ENCODE peak calls at places on chromosome 12, in nine cellular contexts. W is dorsolateral prefrontal cortex; H is fibroblast of pulmonary artery; A is mesenteric fat pad; X is CD8-positive, alpha-beta T cell; Y is LNCaP clone FGC; U is activated CD8-positive, alpha-beta memory T cell treated with anti-CD3 and anti-CD28 coated beads for 4 hours; Z is fibroblast of the aortic adventitia; J is activated CD4-positive, CD25-positive, alpha-beta regulatory T cell treated with anti-CD3 and anti-CD28 coated beads, Interleukin-2, amount 50 U/mL, for 72 hours. E is an unnamed sample.

GRCh38 chr12:50082644-50083043 is 2.5 kb upstream of the SMARCD1 start:
- DNase-seq in Z (no peak), A (no peak), J (no peak), Y (no peak), U (no peak), X (no peak), H (no peak), W (no peak), E (no peak)

GRCh38 chr12:72072613-72073212 is 134.1 kb downstream of the TPH2 start:
- DNase-seq in X (no peak), U (no peak), H (no peak), Y (no peak), W (no peak), J (no peak), A (no peak), Z (no peak), E (no peak)

GRCh38 chr12:121786441-121786825 is 7.1 kb downstream of the RHOF start:
- DNase-seq in H (peak; percentile 89), W (no peak), X (no peak), Z (peak; percentile 87), A (no peak), U (no peak), Y (peak; percentile 41), J (no peak), E (no peak)

GRCh38 chr12:71371132-71371531 is 68.5 kb upstream of the LGR5 start:
- DNase-seq in W (no peak), A (no peak), Z (peak; percentile 65), J (no peak), H (peak; percentile 25), Y (no peak), U (no peak), X (no peak), E (no peak)

GRCh38 chr12:27285395-27285794 is 41.3 kb downstream of the STK38L start:
- DNase-seq in W (no peak), H (peak; percentile 42), J (no peak), A (no peak), U (no peak), Z (peak; percentile 15), X (no peak), Y (no peak), E (no peak)

GRCh38 chr12:114174326-114174725 is 208.2 kb upstream of the RBM19 start:
- DNase-seq in U (no peak), X (no peak), W (no peak), Y (no peak), A (no peak), Z (no peak), H (no peak), J (no peak), E (no peak)

GRCh38 chr12:71303199-71303598 is 136.4 kb upstream of the LGR5 start:
- DNase-seq in J (no peak), Z (peak; percentile 83), H (no peak), W (no peak), Y (no peak), A (no peak), X (no peak), U (no peak), E (no peak)

GRCh38 chr12:52243774-52244614 is 11.0 kb downstream of the KRT7 start:
- DNase-seq in Y (no peak), X (peak; percentile 19), A (peak; percentile 91), J (peak; percentile 54), W (no peak), Z (peak; percentile 93), H (peak; percentile 89), U (peak; percentile 6), E (peak; percentile 82)

GRCh38 chr12:110563702-110564470 is 19.2 kb downstream of the PPTC7 start:
- DNase-seq in X (no peak), W (no peak), J (no peak), Z (peak; percentile 57), U (no peak), A (no peak), Y (no peak), H (peak; percentile 53), E (no peak)

GRCh38 chr12:88638956-88639355 is 58.7 kb upstream of the KITLG start:
- DNase-seq in A (no peak), H (peak; percentile 74), J (no peak), W (no peak), U (no peak), Y (no peak), Z (peak; percentile 58), X (no peak), E (peak; percentile 69)

GRCh38 chr12:42484996-42485395 is 104.5 kb downstream of the PRICKLE1 start:
- DNase-seq in W (no peak), A (no peak), Z (peak; percentile 25), Y (no peak), H (no peak), J (no peak), X (no peak), U (no peak), E (no peak)

GRCh38 chr12:2891240-2892053 is 756 bp downstream of the TULP3 start:
- DNase-seq in W (peak; percentile 60), J (no peak), U (no peak), Y (no peak), Z (peak; percentile 76), X (no peak), A (peak; percentile 92), H (peak; percentile 67), E (no peak)

GRCh38 chr12:54154708-54155316 is 34.0 kb downstream of the SMUG1 start:
- DNase-seq in A (no peak), W (no peak), U (no peak), Y (no peak), Z (no peak), H (no peak), X (no peak), J (no peak), E (no peak)

GRCh38 chr12:49542592-49543160 is 3.8 kb downstream of the KCNH3 start:
- DNase-seq in J (peak; percentile 20), U (no peak), H (no peak), Y (no peak), X (no peak), Z (no peak), A (peak; percentile 86), W (no peak), E (no peak)

GRCh38 chr12:39417916-39418315 is 25.0 kb downstream of the KIF21A start:
- DNase-seq in Z (no peak), X (no peak), J (no peak), U (no peak), Y (no peak), W (no peak), A (no peak), H (no peak), E (no peak)

GRCh38 chr12:56160160-56160763 is 2.1 kb downstream of the MYL6 start:
- DNase-seq in Z (no peak), Y (no peak), X (peak; percentile 23), J (peak; percentile 56), U (peak; percentile 11), W (no peak), H (peak; percentile 64), A (no peak), E (no peak)

GRCh38 chr12:68102731-68103130 is 56.8 kb downstream of the IFNG start:
- DNase-seq in Z (no peak), W (no peak), Y (no peak), U (no peak), A (no peak), X (no peak), J (no peak), H (no peak), E (no peak)

GRCh38 chr12:68557011-68557715 is 53.5 kb upstream of the RAP1B start:
- DNase-seq in Y (no peak), A (no peak), U (no peak), J (no peak), X (no peak), Z (peak; percentile 91), H (peak; percentile 79), W (no peak), E (no peak)

GRCh38 chr12:89880695-89881350 is 172.2 kb upstream of the ATP2B1 start:
- DNase-seq in Z (no peak), Y (no peak), H (no peak), A (no peak), J (peak; percentile 46), U (no peak), X (peak; percentile 21), W (no peak), E (no peak)

GRCh38 chr12:113855998-113856397 is 110.1 kb downstream of the RBM19 start:
- DNase-seq in U (no peak), W (no peak), H (no peak), X (no peak), J (no peak), A (no peak), Z (no peak), Y (no peak), E (no peak)

GRCh38 chr12:70722584-70723343 is 85.5 kb upstream of the PTPRB start:
- DNase-seq in H (peak; percentile 75), Z (no peak), Y (no peak), A (no peak), W (no peak), J (no peak), U (no peak), X (no peak), E (no peak)

GRCh38 chr12:6635375-6635855 is 344 bp downstream of the LPAR5 start:
- DNase-seq in A (no peak), W (no peak), U (peak; percentile 50), Y (no peak), J (no peak), Z (no peak), H (no peak), X (no peak), E (no peak)

E was measured in AML-193.